ENCODE peak calls at places on chromosomes 5 and 9, in four cellular contexts. S is sigmoid colon, V is GM06990, T is astrocyte of the spinal cord. C is an unnamed sample.

GRCh38 chr9:124277420-124277819 is 19.7 kb downstream of the NEK6 start:
- DNase-seq in S (no peak), V (no peak), T (no peak), C (no peak)

GRCh38 chr9:35826071-35826701 is 2.3 kb downstream of the FAM221B start:
- DNase-seq in S (peak; percentile 39), V (peak; percentile 50), T (peak; percentile 81), C (peak; percentile 82)

GRCh38 chr9:101582593-101582992 is 12.2 kb downstream of the PPP3R2 start:
- DNase-seq in S (no peak), V (no peak), T (peak; percentile 39), C (peak; percentile 73)

GRCh38 chr5:91048073-91048472 is 335.0 kb downstream of the ARRDC3 start:
- DNase-seq in S (peak; percentile 74), V (no peak), T (no peak), C (no peak)

GRCh38 chr5:16550316-16550952 is 66.4 kb downstream of the RETREG1 start:
- DNase-seq in S (no peak), V (no peak), T (peak; percentile 40), C (peak; percentile 56)

GRCh38 chr5:67476531-67476930 is 279.9 kb upstream of the CD180 start:
- DNase-seq in S (no peak), V (no peak), T (no peak), C (no peak)

GRCh38 chr5:131671994-131672655 is 37.1 kb upstream of the RAPGEF6 start:
- DNase-seq in S (no peak), V (no peak), T (peak; percentile 84), C (peak; percentile 87)

GRCh38 chr9:131432597-131433301 is 38.9 kb downstream of the PRRC2B start:
- DNase-seq in S (peak; percentile 39), V (no peak), T (peak; percentile 89), C (peak; percentile 76)

GRCh38 chr5:24547127-24547526 is 97.7 kb downstream of the CDH10 start:
- DNase-seq in S (no peak), V (no peak), T (no peak), C (no peak)

GRCh38 chr5:150645070-150645700 is 4.7 kb downstream of the SYNPO start:
- DNase-seq in S (peak; percentile 85), V (no peak), T (peak; percentile 63), C (peak; percentile 94)

GRCh38 chr9:3850083-3850482 is 324.3 kb upstream of the RFX3 start:
- DNase-seq in S (no peak), V (no peak), T (no peak), C (no peak)

GRCh38 chr5:34587355-34588241 is 68.5 kb upstream of the RAI14 start:
- DNase-seq in S (no peak), V (no peak), T (peak; percentile 55), C (peak; percentile 90)

GRCh38 chr5:53127107-53127506 is 17.6 kb upstream of the MOCS2 start:
- DNase-seq in S (no peak), V (no peak), T (no peak), C (no peak)

GRCh38 chr9:90001756-90002155 is 396.9 kb downstream of the GADD45G start:
- DNase-seq in S (no peak), V (no peak), T (no peak), C (no peak)

GRCh38 chr9:126637002-126637849 is 23.5 kb downstream of the LMX1B start:
- DNase-seq in S (no peak), V (no peak), T (no peak), C (no peak)

GRCh38 chr9:112125961-112126388 is 49.1 kb downstream of the SUSD1 start:
- DNase-seq in S (no peak), V (no peak), T (no peak), C (no peak)

GRCh38 chr5:93070938-93071337 is 510.1 kb downstream of the NR2F1-AS1 start:
- DNase-seq in S (no peak), V (no peak), T (no peak), C (no peak)

GRCh38 chr5:82092-82491 is 9.9 kb upstream of the PLEKHG4B start:
- DNase-seq in S (no peak), V (no peak), T (peak; percentile 45), C (peak; percentile 19)

GRCh38 chr5:53368516-53368915 is 111.9 kb upstream of the FST start:
- DNase-seq in S (no peak), V (no peak), T (peak; percentile 56), C (peak; percentile 76)

GRCh38 chr9:124897570-124898460 is 35.9 kb downstream of the ARPC5L start:
- DNase-seq in S (no peak), V (no peak), T (no peak), C (no peak)

GRCh38 chr5:945691-946541 is 53.2 kb downstream of the TRIP13 start:
- DNase-seq in S (no peak), V (no peak), T (peak; percentile 6), C (no peak)

GRCh38 chr9:81074261-81074660 is 615.1 kb downstream of the TLE1 start:
- DNase-seq in S (no peak), V (no peak), T (no peak), C (no peak)

GRCh38 chr5:88322785-88323184 is 54.1 kb upstream of the TMEM161B start:
- DNase-seq in S (no peak), V (no peak), T (peak; percentile 32), C (no peak)

GRCh38 chr5:73940026-73940425 is 314.0 kb downstream of the ARHGEF28 start:
- DNase-seq in S (no peak), V (no peak), T (peak; percentile 53), C (peak; percentile 43)

GRCh38 chr5:31149072-31149471 is 44.4 kb upstream of the CDH6 start:
- DNase-seq in S (no peak), V (no peak), T (peak; percentile 30), C (peak; percentile 37)

GRCh38 chr9:18274693-18275092 is 199.3 kb upstream of the ADAMTSL1 start:
- DNase-seq in S (no peak), V (no peak), T (peak; percentile 57), C (peak; percentile 76)

GRCh38 chr9:21160178-21160577 is 6.3 kb downstream of the IFNA21 start:
- DNase-seq in S (no peak), V (no peak), T (peak; percentile 54), C (peak; percentile 30)

DNA sequence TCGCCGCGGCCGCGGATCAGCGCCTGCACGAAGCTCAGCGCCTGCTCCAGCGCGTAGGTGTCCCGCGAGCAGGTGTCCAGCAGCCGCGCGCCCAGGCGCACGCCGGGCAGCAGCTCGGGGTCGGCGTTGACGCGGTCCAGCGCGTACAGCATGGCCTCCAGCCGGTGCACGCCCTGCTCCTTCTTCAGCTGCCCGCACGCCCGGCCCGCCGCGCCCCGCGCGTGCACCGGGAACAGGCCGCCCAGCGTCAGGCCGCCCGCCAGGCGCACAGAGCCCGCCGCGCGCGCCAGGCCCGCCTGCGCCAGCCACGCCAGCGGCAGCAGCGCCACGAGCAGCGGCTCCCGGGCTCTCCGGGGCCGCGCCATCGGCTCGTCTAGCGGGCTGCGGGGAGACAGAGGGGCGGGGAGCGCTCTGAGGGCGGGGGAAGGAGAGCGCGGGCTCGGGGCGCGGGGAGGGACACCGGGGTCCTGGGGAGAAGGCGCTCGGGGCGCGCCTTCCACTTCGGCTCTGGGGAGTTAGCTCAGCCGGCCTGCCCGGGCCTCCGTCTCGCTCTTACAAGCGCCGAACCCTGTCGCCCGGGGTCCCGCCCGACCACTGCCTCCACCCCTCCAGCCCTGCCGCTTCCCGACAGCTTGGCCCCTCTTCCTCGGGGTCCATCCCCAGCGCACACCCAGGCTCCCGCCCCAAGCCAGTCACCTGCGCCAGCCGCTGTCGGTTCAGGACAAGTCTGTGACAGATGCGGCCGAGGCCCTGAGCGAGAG is at the start of gene GRM6:
- DNase-seq in S (no peak), V (no peak), T (no peak), C (peak; percentile 22)
- H3K4me3 ChIP-seq in S (no peak within 1 kb of the TSS), V (no peak within 1 kb of the TSS), T (no peak within 1 kb of the TSS), C (no peak within 1 kb of the TSS)

GRCh38 chr5:179909224-179909623 is 1.5 kb upstream of the TBC1D9B start:
- DNase-seq in S (no peak), V (no peak), T (no peak), C (no peak)

GRCh38 chr5:179907570-179908324 is at the start of gene TBC1D9B:
- DNase-seq in S (peak; percentile 88), V (peak; percentile 84), T (peak; percentile 50), C (peak; percentile 76)

GRCh38 chr5:179906294-179906794 is 1.4 kb downstream of the TBC1D9B start:
- DNase-seq in S (no peak), V (no peak), T (peak; percentile 3), C (peak; percentile 13)

GRCh38 chr5:179906795-179907569 is 715 bp downstream of the TBC1D9B start:
- DNase-seq in S (peak; percentile 75), V (peak; percentile 44), T (peak; percentile 4), C (peak; percentile 23)

DNA sequence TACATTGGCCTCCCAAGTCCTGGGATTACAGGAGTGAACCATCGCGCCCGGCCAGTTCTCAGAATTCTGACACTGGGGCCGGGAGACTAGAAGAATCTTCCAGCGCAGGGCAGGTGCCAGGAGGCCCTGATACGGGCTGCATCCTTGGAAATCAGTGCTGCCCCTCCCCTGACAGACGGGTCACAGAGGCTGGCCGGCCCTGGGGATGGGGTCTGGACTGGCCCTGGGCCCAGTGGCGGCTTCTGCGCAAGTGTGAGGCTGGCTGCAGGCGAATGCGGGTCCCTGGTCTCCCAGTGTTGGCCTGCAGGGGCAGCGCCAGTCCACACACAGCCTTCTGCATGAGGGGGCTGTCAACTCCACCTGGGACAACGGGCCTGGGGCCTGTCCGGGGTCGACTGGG is 831 bp upstream of the TBC1D9B start:
- DNase-seq in S (no peak), V (no peak), T (no peak), C (no peak)
- TF ChIP-seq CTCF in S (no peak), V (peak; percentile 14), T (peak; percentile 26), C (no peak)

DNA sequence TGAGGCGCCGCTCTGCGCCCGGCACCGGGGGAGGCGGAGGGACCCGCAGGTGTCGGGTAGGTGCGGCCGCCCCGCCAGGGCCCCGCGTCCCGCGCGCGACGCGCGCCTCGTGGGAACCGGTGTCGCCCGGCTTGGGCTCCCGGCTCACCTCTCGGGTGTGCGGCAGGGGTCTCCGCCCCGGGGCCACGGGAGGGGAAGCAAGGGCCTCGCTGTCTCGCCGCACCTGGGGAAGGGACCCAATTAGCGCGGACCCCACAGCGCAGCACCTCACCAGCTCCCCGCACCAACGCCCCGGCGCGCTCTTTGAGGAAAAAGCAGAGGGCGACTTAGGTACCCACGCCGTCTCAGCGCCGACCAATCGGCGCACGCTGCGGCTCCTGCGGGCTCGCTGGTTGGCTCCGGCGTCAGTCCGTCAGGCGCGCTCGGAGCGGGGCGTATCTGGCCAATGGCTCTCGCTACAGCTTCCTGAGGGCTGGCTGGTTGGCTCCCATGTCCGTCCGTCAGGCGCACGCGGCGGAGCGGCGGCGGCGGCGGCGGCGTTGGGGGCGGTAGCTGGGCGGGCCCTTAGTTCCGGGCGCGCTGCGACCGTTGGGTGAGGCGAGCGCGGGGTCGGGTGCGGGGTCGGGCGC is at the start of gene TRAF2:
- DNase-seq in S (peak; percentile 99), V (peak; percentile 100), T (peak; percentile 100), C (peak; percentile 99)
- H3K4me3 ChIP-seq in S (peak within 1 kb of the TSS; percentile 70), V (peak within 1 kb of the TSS; percentile 93), T (peak within 1 kb of the TSS; percentile 69), C (peak within 1 kb of the TSS; percentile 71)

GRCh38 chr9:83330207-83331196 is 207.7 kb downstream of the FRMD3 start:
- DNase-seq in S (no peak), V (no peak), T (no peak), C (peak; percentile 27)
- TF ChIP-seq CTCF in S (no peak), V (peak; percentile 32), T (peak; percentile 10), C (peak; percentile 30)

GRCh38 chr5:178445534-178445933 is 144.7 kb downstream of the COL23A1 start:
- DNase-seq in S (no peak), V (no peak), T (no peak), C (no peak)
- H3K4me3 ChIP-seq in S (no peak overlapping the region), V (no peak overlapping the region), T (no peak overlapping the region), C (no peak overlapping the region)

DNA sequence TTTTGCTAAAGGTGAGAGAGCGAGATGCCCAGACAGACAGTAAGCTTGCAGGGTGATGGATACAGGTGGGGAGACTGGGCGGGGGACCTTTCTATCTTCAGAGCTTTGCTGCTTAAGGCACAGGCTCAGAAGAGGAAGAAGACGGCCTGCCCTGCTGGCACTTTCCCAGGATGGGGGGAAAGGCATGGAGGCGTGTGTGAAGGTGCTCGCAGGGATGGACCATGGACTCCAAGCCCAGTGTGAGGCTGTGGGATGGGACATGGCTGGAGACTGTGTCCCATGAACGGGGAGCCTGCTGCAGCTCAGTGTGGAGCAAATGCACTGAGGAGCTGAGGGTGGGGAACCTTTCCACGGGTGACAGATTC is 243.2 kb upstream of the IRX4 start:
- DNase-seq in S (no peak), V (no peak), T (no peak), C (no peak)
- TF ChIP-seq CTCF in S (no peak), V (no peak), T (no peak), C (no peak)